ENCODE peak calls at places on chromosomes 6 and 20, in nine cellular contexts. Z is GM23338; W is left ventricle myocardium inferior; G is CD8-positive, alpha-beta T cell; X is body of pancreas; Q is fibroblast of lung; H is mucosa of descending colon; O is heart left ventricle; P is spleen. J is an unnamed sample. For H3K4me1, the result is how much of the 10 kb centered on the place peaks cover.

GRCh38 chr6:104887350-104887749 is 27.6 kb upstream of the HACE1 start:
- DNase-seq in Z (peak), W (no peak), G (no peak), X (no peak), Q (peak), H (no peak), O (no peak), P (no peak), J (no peak)

GRCh38 chr6:145756170-145756662 is 20.9 kb upstream of the EPM2A start:
- DNase-seq in Z (no peak), W (peak), G (no peak), X (peak), Q (peak), H (no peak), O (no peak), P (no peak), J (no peak)

GRCh38 chr6:37756141-37756540 is 58.5 kb upstream of the MDGA1 start:
- DNase-seq in Z (no peak), W (no peak), G (no peak), X (no peak), Q (no peak), H (no peak), O (no peak), P (no peak), J (no peak)

GRCh38 chr20:59020938-59021551 is 1.8 kb downstream of the TUBB1 start:
- DNase-seq in Z (no peak), W (no peak), G (no peak), X (no peak), Q (peak), H (no peak), O (no peak), P (no peak), J (no peak)

GRCh38 chr20:34448517-34448916 is 67.7 kb upstream of the DYNLRB1 start:
- DNase-seq in Z (no peak), W (no peak), G (no peak), X (no peak), Q (no peak), H (no peak), O (no peak), P (no peak), J (no peak)

GRCh38 chr6:119463081-119463626 is 113.6 kb upstream of the MAN1A1 start:
- DNase-seq in Z (no peak), W (no peak), G (no peak), X (no peak), Q (no peak), H (no peak), O (no peak), P (no peak), J (no peak)

GRCh38 chr6:100121854-100122609 is 128.0 kb upstream of the MCHR2 start:
- DNase-seq in Z (no peak), W (no peak), G (no peak), X (no peak), Q (no peak), H (no peak), O (no peak), P (no peak), J (no peak)

GRCh38 chr6:142566628-142567396 is 265.0 kb downstream of the ADGRG6 start:
- DNase-seq in Z (peak), W (no peak), G (peak), X (peak), Q (peak), H (no peak), O (peak), P (no peak), J (peak)

GRCh38 chr20:46618316-46619110 is 32.7 kb downstream of the SLC13A3 start:
- DNase-seq in Z (no peak), W (no peak), G (no peak), X (no peak), Q (no peak), H (no peak), O (no peak), P (no peak), J (no peak)

GRCh38 chr6:96466149-96466863 is 55.3 kb upstream of the UFL1 start:
- DNase-seq in Z (no peak), W (no peak), G (no peak), X (no peak), Q (peak), H (no peak), O (no peak), P (no peak), J (no peak)

GRCh38 chr6:134534708-134535149 is 216.8 kb upstream of the SGK1 start:
- DNase-seq in Z (no peak), W (no peak), G (peak), X (no peak), Q (peak), H (no peak), O (no peak), P (no peak), J (no peak)

GRCh38 chr20:48741669-48742068 is 86.1 kb downstream of the PREX1 start:
- DNase-seq in Z (no peak), W (no peak), G (no peak), X (no peak), Q (no peak), H (no peak), O (no peak), P (no peak), J (no peak)

GRCh38 chr6:43817192-43817591 is 47.2 kb downstream of the VEGFA start:
- DNase-seq in Z (peak), W (peak), G (peak), X (peak), Q (no peak), H (no peak), O (peak), P (no peak), J (peak)

DNA sequence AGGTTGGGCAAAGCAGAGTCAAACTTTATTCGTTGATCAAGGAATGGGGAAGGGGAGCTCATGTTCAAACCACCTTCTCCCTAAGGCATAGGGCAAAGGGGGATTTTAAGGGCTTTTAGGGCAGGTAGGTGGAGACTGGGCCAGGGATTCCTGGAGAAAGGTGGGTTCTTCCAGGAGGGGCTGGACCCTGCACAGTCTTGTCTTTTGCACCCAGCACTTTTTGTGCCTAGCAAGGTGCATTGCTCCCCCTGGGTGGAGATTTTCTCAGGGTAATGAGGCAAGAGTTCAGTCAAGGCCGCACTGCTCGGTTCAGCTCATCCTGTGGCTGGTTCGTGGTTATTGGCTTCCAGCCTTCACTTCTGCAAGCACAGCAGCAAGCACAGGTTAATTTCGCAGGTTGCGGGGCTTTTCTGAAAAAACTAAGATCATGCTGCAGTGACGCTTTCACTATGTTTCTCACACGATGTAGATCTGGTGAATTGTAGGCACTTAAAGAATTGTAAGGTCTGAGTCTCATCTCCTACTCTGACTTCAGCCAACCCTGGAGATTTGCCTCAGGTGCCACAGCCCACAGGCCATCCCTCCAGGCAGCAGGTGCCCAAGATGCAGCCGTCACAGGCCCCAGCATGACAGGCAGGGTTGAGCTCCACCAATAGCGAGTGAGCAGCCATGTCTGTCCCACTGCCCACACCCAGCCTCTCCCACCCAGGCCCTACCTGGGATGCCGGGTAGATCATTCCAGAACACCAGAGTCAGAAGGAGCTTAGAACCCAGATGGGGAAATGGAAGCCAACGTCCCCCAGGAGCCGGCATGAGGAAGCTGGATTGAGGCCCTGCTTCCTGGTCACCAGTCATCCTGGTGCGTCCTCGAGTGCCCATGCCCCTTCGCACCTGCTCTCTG is 37.1 kb downstream of the SUN5 start:
- DNase-seq in Z (no peak), W (no peak), G (peak), X (no peak), Q (no peak), H (no peak), O (no peak), P (no peak), J (peak)
- H3K4me1 ChIP-seq in Z (under half), W (under half), G (half or more), X (under half), Q (under half), H (under half), O (under half), P (under half), J (under half)

GRCh38 chr6:168524644-168525043 is 83.7 kb downstream of the SMOC2 start:
- DNase-seq in Z (peak), W (no peak), G (no peak), X (no peak), Q (no peak), H (no peak), O (no peak), P (no peak), J (no peak)
- TF ChIP-seq CTCF in Z (no peak), W (no peak), G (no peak), X (no peak), Q (no peak), H (no peak), O (no peak), P (no peak), J (no peak)

DNA sequence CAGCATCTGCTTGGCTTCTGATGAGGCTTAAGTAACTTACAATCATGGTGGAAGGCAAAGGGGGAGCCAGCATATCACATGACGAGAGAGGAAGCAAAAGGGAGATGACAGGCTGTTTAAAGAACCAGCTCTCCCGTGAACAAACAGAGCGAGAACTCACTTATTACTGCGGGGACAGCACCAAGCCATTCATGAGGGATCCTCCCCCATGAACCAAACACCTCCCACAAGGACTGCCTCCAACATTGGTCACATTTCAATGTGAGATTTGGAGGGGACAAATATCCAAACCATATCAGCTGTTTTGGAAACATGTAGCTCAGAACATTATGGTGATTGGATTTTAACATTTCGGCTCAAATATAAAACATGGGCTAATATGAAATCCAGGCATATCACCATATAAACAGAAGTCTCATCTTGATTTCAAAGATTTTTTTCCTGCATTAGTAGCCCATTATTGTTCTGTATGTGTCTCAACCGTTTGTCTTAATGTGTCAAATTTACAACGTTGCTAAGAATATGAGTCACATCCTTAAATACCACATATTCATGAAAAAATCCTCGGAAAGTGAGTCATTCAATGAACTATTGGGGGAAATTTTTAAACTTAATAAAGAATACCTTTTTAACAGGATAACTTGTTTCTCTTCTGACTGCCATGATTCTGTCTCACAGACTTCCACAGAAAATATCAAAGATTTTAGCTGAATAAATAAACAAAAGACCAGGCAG is 894.3 kb downstream of the TFAP2A start:
- DNase-seq in Z (no peak), W (no peak), G (no peak), X (no peak), Q (peak), H (no peak), O (no peak), P (no peak), J (no peak)
- H3K4me1 ChIP-seq in Z (under half), W (under half), G (under half), X (under half), Q (under half), H (under half), O (under half), P (under half), J (under half)

GRCh38 chr20:44658810-44659209 is 7.3 kb upstream of the ADA start:
- DNase-seq in Z (no peak), W (no peak), G (no peak), X (no peak), Q (no peak), H (no peak), O (no peak), P (no peak), J (no peak)

GRCh38 chr20:44659931-44660330 is 8.4 kb upstream of the ADA start:
- DNase-seq in Z (no peak), W (no peak), G (no peak), X (no peak), Q (no peak), H (no peak), O (no peak), P (no peak), J (no peak)

GRCh38 chr20:44660506-44660905 is 9.0 kb upstream of the ADA start:
- DNase-seq in Z (no peak), W (no peak), G (no peak), X (no peak), Q (no peak), H (no peak), O (no peak), P (no peak), J (no peak)

GRCh38 chr20:44662256-44662655 is 10.8 kb upstream of the ADA start:
- DNase-seq in Z (no peak), W (no peak), G (no peak), X (no peak), Q (no peak), H (no peak), O (no peak), P (no peak), J (no peak)

GRCh38 chr20:44664127-44664526 is 12.6 kb upstream of the ADA start:
- DNase-seq in Z (no peak), W (no peak), G (no peak), X (no peak), Q (no peak), H (no peak), O (no peak), P (no peak), J (no peak)
- TF ChIP-seq CTCF in Z (no peak), W (no peak), G (no peak), X (no peak), Q (no peak), H (no peak), O (no peak), P (no peak), J (no peak)

DNA sequence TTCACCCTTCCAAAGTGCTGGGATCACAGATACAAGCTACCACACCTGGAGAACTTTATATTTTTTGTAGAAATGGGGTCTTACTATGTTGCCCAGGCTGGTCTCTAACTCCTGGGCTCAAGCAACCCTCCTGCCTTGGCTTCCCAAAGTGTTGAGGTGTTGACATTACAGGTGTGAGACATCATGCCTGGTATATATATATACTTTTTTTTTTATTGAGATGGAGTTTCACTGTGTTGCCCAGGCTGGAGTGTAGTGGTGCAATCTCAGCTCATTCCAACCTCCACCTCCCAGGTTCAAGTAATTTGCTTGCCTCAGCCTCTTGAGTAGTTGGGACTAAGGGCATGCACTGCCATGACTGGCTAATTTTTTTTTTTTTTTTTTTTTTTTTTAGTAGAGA is 5.4 kb downstream of the FKBP5 start:
- DNase-seq in Z (no peak), W (no peak), G (no peak), X (no peak), Q (no peak), H (no peak), O (no peak), P (no peak), J (no peak)
- H3K4me1 ChIP-seq in Z (under half), W (half or more), G (under half), X (under half), Q (under half), H (under half), O (under half), P (under half), J (under half)

DNA sequence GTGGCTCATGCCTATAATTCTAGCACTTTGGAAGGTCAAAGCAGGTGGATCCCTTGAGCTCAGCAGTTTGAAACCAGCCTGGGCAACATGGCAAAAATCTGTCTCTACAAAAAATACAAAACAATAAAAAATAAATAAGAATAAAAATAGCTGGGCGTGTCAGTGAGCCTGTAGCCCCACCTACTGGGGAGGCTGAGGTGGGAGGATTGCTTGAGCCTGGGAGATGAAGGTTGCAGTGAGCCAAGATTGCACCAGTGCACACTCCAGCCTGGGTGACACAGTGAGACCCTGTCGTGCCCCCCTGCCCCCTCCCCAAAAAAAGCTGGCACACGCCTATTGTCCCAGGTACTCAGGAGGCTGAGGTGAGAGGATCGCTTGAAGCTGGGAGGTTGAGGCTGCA is 35.1 kb upstream of the SRPK1 start:
- DNase-seq in Z (no peak), W (no peak), G (no peak), X (no peak), Q (no peak), H (no peak), O (no peak), P (no peak), J (no peak)
- TF ChIP-seq CTCF in Z (peak), W (no peak), G (no peak), X (peak), Q (no peak), H (no peak), O (no peak), P (no peak), J (peak)